ENCODE peak calls at places on chromosomes 11 and 22, in eight cellular contexts. B is HCT116, Q is PC-9, F is neural progenitor cell, R is mammary epithelial cell, H is IMR-90, A is neuronal stem cell, N is GM23248. I is an unnamed sample.

GRCh38 chr22:43289551-43289963 is 53.6 kb downstream of the SCUBE1 start:
- DNase-seq in B (no peak), Q (no peak), F (no peak), R (no peak), H (peak), A (no peak), N (peak), I (no peak)

GRCh38 chr22:24101966-24102365 is 79.3 kb upstream of the SUSD2 start:
- DNase-seq in B (no peak), Q (no peak), F (no peak), R (no peak), H (no peak), A (no peak), N (peak), I (no peak)

GRCh38 chr22:25495286-25495685 is 69.2 kb upstream of the GRK3 start:
- DNase-seq in B (no peak), Q (no peak), F (no peak), R (no peak), H (peak), A (no peak), N (no peak), I (no peak)

GRCh38 chr11:81359476-81359875 is 1374.2 kb downstream of the FAM181B start:
- DNase-seq in B (no peak), Q (no peak), F (no peak), R (no peak), H (no peak), A (no peak), N (no peak), I (no peak)

GRCh38 chr11:28176231-28176853 is 68.2 kb downstream of the METTL15 start:
- DNase-seq in B (peak), Q (no peak), F (no peak), R (peak), H (no peak), A (no peak), N (peak), I (no peak)

GRCh38 chr11:127651175-127651887 is 650.8 kb upstream of the KIRREL3 start:
- DNase-seq in B (no peak), Q (no peak), F (no peak), R (peak), H (peak), A (no peak), N (peak), I (no peak)

GRCh38 chr22:25067851-25068421 is 115.4 kb downstream of the KIAA1671 start:
- DNase-seq in B (no peak), Q (no peak), F (no peak), R (no peak), H (no peak), A (no peak), N (peak), I (no peak)

GRCh38 chr11:31060880-31061279 is 308.7 kb downstream of the DCDC1 start:
- DNase-seq in B (no peak), Q (no peak), F (peak), R (no peak), H (peak), A (peak), N (peak), I (no peak)

GRCh38 chr11:12019337-12019736 is 10.9 kb upstream of the DKK3 start:
- DNase-seq in B (no peak), Q (no peak), F (peak), R (peak), H (peak), A (no peak), N (peak), I (no peak)

GRCh38 chr11:208177-208916 is 839 bp downstream of the RIC8A start:
- DNase-seq in B (peak), Q (peak), F (peak), R (peak), H (peak), A (peak), N (peak), I (no peak)

GRCh38 chr22:20155330-20156041 is 4.6 kb upstream of the CCDC188 start:
- DNase-seq in B (no peak), Q (no peak), F (peak), R (peak), H (no peak), A (no peak), N (peak), I (no peak)
- H2AFZ ChIP-seq in B (no peak), Q (no peak), F (no peak), R (peak), H (no peak), A (peak), N (no peak), I (no peak)

GRCh38 chr22:45881524-45881875 is 95.5 kb downstream of the WNT7B start:
- DNase-seq in B (no peak), Q (no peak), F (no peak), R (no peak), H (no peak), A (no peak), N (no peak), I (no peak)

GRCh38 chr22:45880732-45881523 is 96.0 kb downstream of the WNT7B start:
- DNase-seq in B (no peak), Q (no peak), F (peak), R (no peak), H (no peak), A (no peak), N (peak), I (no peak)

GRCh38 chr22:45879552-45879949 is 97.4 kb downstream of the WNT7B start:
- DNase-seq in B (no peak), Q (no peak), F (no peak), R (no peak), H (no peak), A (no peak), N (no peak), I (no peak)

GRCh38 chr22:45878901-45879551 is 97.9 kb downstream of the WNT7B start:
- DNase-seq in B (no peak), Q (no peak), F (no peak), R (no peak), H (no peak), A (no peak), N (no peak), I (no peak)

GRCh38 chr22:45880091-45880651 is 96.8 kb downstream of the WNT7B start:
- DNase-seq in B (no peak), Q (no peak), F (no peak), R (no peak), H (no peak), A (no peak), N (no peak), I (no peak)
- H2AFZ ChIP-seq in B (no peak), Q (no peak), F (no peak), R (no peak), H (no peak), A (peak), N (no peak), I (no peak)

GRCh38 chr11:131065435-131066295 is 149.4 kb upstream of the SNX19 start:
- DNase-seq in B (no peak), Q (no peak), F (no peak), R (no peak), H (no peak), A (no peak), N (no peak), I (no peak)
- H2AFZ ChIP-seq in B (no peak), Q (no peak), F (no peak), R (no peak), H (peak), A (no peak), N (no peak), I (no peak)

DNA sequence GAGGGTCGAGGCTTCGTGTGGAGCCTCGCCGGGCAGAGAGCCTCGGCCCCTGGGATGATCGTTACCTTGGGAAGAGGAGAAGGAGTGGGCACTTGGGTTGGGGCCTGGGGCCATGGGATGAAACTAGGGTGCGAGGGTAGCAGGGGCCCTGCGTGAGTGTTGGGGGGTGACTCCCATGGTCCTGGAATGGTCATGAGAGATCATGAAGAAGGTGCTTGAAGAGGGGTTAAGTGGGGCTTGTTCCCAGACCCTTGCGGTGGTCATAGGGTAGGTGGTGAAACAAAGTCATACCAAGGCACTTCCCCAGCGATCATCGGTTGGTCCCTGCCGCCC is 284 bp downstream of the CCS start:
- DNase-seq in B (no peak), Q (no peak), F (no peak), R (no peak), H (no peak), A (no peak), N (peak), I (no peak)
- H2AFZ ChIP-seq in B (no peak), Q (peak), F (peak), R (peak), H (peak), A (peak), N (peak), I (peak)

DNA sequence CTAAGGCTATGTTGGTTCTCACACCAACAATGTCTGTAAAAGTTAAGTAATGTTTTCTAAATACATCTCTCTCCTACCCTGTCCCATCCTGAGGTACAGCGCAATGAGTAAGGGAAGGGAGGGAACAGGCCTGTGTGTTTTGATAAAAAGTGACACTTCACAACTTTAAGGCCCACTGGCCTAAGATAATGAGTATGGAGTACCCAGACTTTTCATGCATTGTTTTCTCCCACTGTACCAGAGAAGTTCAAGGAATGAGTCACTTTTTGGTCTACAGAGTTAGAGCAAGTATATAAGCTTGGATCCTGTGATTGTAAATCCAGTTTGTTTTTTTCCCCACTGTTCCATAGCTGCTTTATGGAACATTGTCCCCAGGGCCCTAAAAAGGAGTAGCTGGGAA is 29.9 kb downstream of the KCNE3 start:
- DNase-seq in B (no peak), Q (no peak), F (no peak), R (no peak), H (peak), A (no peak), N (peak), I (no peak)
- H2AFZ ChIP-seq in B (no peak), Q (no peak), F (no peak), R (no peak), H (no peak), A (peak), N (no peak), I (no peak)

GRCh38 chr11:46290021-46290420 is 12.6 kb downstream of the CREB3L1 start:
- DNase-seq in B (no peak), Q (no peak), F (no peak), R (no peak), H (no peak), A (no peak), N (no peak), I (no peak)
- H2AFZ ChIP-seq in B (no peak), Q (no peak), F (no peak), R (no peak), H (peak), A (peak), N (no peak), I (no peak)

GRCh38 chr22:36562261-36562835 is 33.4 kb upstream of the EIF3D start:
- DNase-seq in B (no peak), Q (peak), F (no peak), R (peak), H (peak), A (no peak), N (peak), I (no peak)

GRCh38 chr22:36563001-36563400 is 34.0 kb upstream of the EIF3D start:
- DNase-seq in B (no peak), Q (no peak), F (no peak), R (no peak), H (no peak), A (no peak), N (no peak), I (no peak)

GRCh38 chr22:36563898-36564297 is 34.9 kb upstream of the EIF3D start:
- DNase-seq in B (no peak), Q (no peak), F (no peak), R (no peak), H (no peak), A (no peak), N (no peak), I (no peak)

GRCh38 chr22:36564422-36565151 is 35.6 kb upstream of the EIF3D start:
- DNase-seq in B (no peak), Q (no peak), F (no peak), R (no peak), H (no peak), A (no peak), N (no peak), I (no peak)

DNA sequence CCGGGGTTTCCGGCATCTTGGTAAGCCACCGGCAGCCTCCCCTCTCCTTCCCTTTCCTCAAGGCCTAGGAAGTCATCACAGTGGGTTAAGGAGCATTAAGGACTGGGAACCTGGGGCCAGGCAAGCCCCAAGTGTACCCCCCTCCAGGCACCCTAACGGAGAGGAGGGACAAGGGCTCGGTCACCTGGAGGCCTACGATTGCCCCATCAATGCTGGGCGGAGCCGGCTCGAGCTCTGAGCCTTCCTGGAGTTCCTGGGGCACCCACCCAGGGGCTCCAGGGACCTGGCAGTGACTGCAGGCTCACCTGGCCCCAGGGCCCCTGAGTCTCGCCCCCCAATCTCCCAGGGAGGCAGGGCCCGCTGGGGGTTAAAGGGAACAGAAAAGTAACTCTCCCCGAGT is 34.5 kb upstream of the EIF3D start:
- DNase-seq in B (no peak), Q (no peak), F (no peak), R (no peak), H (no peak), A (no peak), N (no peak), I (no peak)
- H2AFZ ChIP-seq in B (peak), Q (no peak), F (no peak), R (no peak), H (peak), A (no peak), N (no peak), I (no peak)

DNA sequence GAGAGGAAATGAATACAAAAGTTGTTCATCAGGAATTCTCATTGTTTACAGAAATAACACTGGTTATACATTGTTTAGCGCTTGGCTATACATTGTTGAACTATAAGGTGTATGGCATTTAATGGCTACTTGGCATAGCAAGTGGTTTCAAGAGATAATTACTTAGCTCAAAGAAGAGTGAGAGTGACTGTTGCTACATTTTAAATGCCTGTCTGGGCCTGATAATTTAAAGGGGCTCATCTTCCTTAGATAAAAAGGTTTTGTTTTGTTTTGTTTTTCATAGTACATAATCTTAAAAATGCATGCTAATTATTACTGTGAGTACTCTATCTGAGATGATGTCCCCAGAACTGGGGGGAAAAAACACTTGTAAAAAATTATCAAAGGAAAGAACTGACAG is 1.5 kb upstream of the SMPD1 start:
- DNase-seq in B (no peak), Q (no peak), F (no peak), R (no peak), H (no peak), A (no peak), N (no peak), I (no peak)
- H2AFZ ChIP-seq in B (no peak), Q (no peak), F (no peak), R (peak), H (no peak), A (no peak), N (peak), I (no peak)

GRCh38 chr11:86395061-86395551 is 20.4 kb downstream of the CCDC81 start:
- DNase-seq in B (no peak), Q (no peak), F (peak), R (no peak), H (peak), A (no peak), N (peak), I (no peak)
- H2AFZ ChIP-seq in B (no peak), Q (no peak), F (peak), R (no peak), H (peak), A (peak), N (peak), I (no peak)

DNA sequence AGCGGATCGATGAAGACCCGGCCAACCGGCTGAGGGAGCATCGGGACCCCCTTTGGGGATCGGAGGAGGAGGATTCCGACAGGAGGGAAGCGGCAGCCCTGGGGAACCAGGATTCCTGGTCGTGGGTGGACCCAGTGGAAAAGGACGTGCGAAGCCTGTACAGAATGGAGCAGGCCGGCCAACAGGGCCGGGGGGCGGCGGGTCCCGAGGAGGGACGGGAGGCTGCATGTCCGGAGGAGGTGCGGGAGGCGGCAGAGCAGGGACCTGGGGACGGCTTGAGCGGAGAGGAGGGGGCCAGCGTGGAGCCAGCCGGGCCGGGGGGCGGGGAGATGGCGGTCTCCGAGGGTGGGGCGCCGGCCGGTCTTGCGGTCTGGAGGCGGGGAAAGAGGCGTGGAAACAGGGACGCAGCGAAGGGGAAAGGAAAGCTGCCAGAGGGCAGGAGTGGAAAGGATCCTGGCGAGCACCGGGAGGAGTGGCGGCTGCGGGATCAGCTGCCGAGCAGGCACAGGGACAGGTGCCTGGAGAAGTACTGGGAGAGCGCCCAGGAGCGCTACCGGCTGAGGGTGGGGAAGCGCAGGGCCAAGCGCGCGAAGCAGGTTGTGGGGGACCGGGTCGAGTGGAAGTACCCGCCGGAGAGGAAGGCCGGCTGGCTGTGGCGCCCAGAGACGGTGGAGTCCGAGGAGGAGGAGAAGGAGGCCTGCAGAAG is at the start of gene ANO5:
- DNase-seq in B (no peak), Q (no peak), F (peak), R (no peak), H (no peak), A (peak), N (peak), I (no peak)
- H2AFZ ChIP-seq in B (peak), Q (no peak), F (peak), R (peak), H (peak), A (peak), N (peak), I (no peak)